ENCODE peak calls at places on chromosomes 7 and 10, in seven cellular contexts. M, N, U, J, B, H and W are unnamed samples.

GRCh38 chr7:767941-768729 is 41.1 kb upstream of the PRKAR1B start:
- DNase-seq in U (no peak), N (no peak), M (peak), B (peak), J (no peak), H (peak), W (no peak)

GRCh38 chr7:69295971-69296370 is 302.3 kb upstream of the AUTS2 start:
- DNase-seq in B (no peak), M (no peak), U (no peak), N (no peak), H (no peak), J (no peak), W (no peak)

GRCh38 chr10:70232155-70232858 is 922 bp downstream of the PPA1 start:
- DNase-seq in B (peak), U (peak), J (peak), H (peak), N (peak), M (peak), W (peak)

GRCh38 chr10:48542471-48543210 is 62.2 kb downstream of the ARHGAP22 start:
- DNase-seq in U (no peak), M (no peak), H (no peak), N (no peak), J (no peak), B (no peak), W (no peak)

GRCh38 chr7:120334475-120334874 is 61.5 kb downstream of the KCND2 start:
- DNase-seq in H (no peak), J (no peak), N (no peak), M (no peak), U (no peak), B (no peak), W (no peak)

GRCh38 chr7:86929293-86930109 is 130.0 kb downstream of the ELAPOR2 start:
- DNase-seq in J (no peak), U (no peak), B (no peak), N (no peak), M (no peak), H (no peak), W (no peak)

GRCh38 chr7:140650367-140650766 is 9.8 kb upstream of the DENND2A start:
- DNase-seq in U (no peak), H (no peak), N (no peak), M (no peak), J (no peak), B (no peak), W (no peak)

GRCh38 chr7:140448781-140449180 is 30.5 kb downstream of the MKRN1 start:
- DNase-seq in M (no peak), J (no peak), H (no peak), U (no peak), B (no peak), N (no peak), W (no peak)

GRCh38 chr10:19620867-19621266 is 195.4 kb upstream of the PLXDC2 start:
- DNase-seq in B (peak), N (no peak), H (no peak), M (no peak), U (no peak), J (no peak), W (no peak)

GRCh38 chr7:40918701-40919271 is 784.0 kb downstream of the SUGCT start:
- DNase-seq in B (peak), J (no peak), H (no peak), N (no peak), M (peak), U (no peak), W (no peak)

GRCh38 chr10:95415631-95416031 is 124.8 kb upstream of the PDLIM1 start:
- DNase-seq in B (no peak), H (no peak), M (no peak), U (peak), J (peak), N (no peak), W (no peak)

GRCh38 chr7:111540199-111540815 is 22.0 kb downstream of the IMMP2L start:
- DNase-seq in B (no peak), H (no peak), J (no peak), N (no peak), U (no peak), M (no peak), W (no peak)

GRCh38 chr10:7475046-7475860 is 64.4 kb upstream of the SFMBT2 start:
- DNase-seq in J (peak), B (peak), M (no peak), U (peak), N (no peak), H (peak), W (no peak)

GRCh38 chr7:82204694-82205093 is 238.9 kb downstream of the CACNA2D1 start:
- DNase-seq in J (peak), N (no peak), B (peak), U (no peak), H (no peak), M (peak), W (no peak)

GRCh38 chr7:49479936-49480544 is 293.4 kb upstream of the VWC2 start:
- DNase-seq in N (no peak), U (no peak), H (no peak), J (no peak), M (no peak), B (no peak), W (no peak)

GRCh38 chr10:117980216-117980615 is 66.5 kb downstream of the RAB11FIP2 start:
- DNase-seq in J (no peak), B (peak), M (peak), H (no peak), U (no peak), N (no peak), W (no peak)

GRCh38 chr10:60594476-60595051 is 183.7 kb upstream of the CDK1 start:
- DNase-seq in B (peak), J (no peak), U (no peak), N (no peak), H (no peak), M (no peak), W (no peak)